ENCODE peak calls at places on chromosomes 16 and 17, in seven cellular contexts. One of them, this sample, is unnamed. For H3K27me3, the result is how much of the 10 kb centered on the place peaks cover.

GRCh38 chr17:41655611-41656111 is 31.3 kb upstream of the KRT17 start:
- DNase-seq in BE2C: peak
- DNase-seq in stomach: peak
- DNase-seq in neural progenitor cell: peak
- DNase-seq in effector memory CD4-positive, alpha-beta T cell: no peak
- DNase-seq in HCT116: no peak
- DNase-seq in fibroblast of lung: no peak
- DNase-seq in this sample: no peak

GRCh38 chr16:57372372-57373116 is at the start of gene CX3CL1:
- DNase-seq in neural progenitor cell: peak
- DNase-seq in effector memory CD4-positive, alpha-beta T cell: no peak
- DNase-seq in BE2C: peak
- DNase-seq in HCT116: no peak
- DNase-seq in stomach: peak
- DNase-seq in fibroblast of lung: no peak
- DNase-seq in this sample: no peak

GRCh38 chr17:82419471-82419995 is 1.1 kb upstream of the OGFOD3 start:
- DNase-seq in HCT116: no peak
- DNase-seq in BE2C: no peak
- DNase-seq in fibroblast of lung: peak
- DNase-seq in neural progenitor cell: no peak
- DNase-seq in stomach: no peak
- DNase-seq in effector memory CD4-positive, alpha-beta T cell: no peak
- DNase-seq in this sample: no peak

GRCh38 chr16:20676268-20676828 is 21.1 kb downstream of the ACSM1 start:
- DNase-seq in fibroblast of lung: no peak
- DNase-seq in HCT116: no peak
- DNase-seq in BE2C: no peak
- DNase-seq in effector memory CD4-positive, alpha-beta T cell: no peak
- DNase-seq in stomach: peak
- DNase-seq in neural progenitor cell: no peak
- DNase-seq in this sample: no peak

GRCh38 chr17:52149626-52150025 is 8.9 kb downstream of the CA10 start:
- DNase-seq in stomach: no peak
- DNase-seq in fibroblast of lung: no peak
- DNase-seq in BE2C: no peak
- DNase-seq in HCT116: no peak
- DNase-seq in neural progenitor cell: no peak
- DNase-seq in effector memory CD4-positive, alpha-beta T cell: no peak
- DNase-seq in this sample: no peak

GRCh38 chr16:10608687-10609409 is 28.4 kb upstream of the EMP2 start:
- DNase-seq in fibroblast of lung: peak
- DNase-seq in stomach: no peak
- DNase-seq in BE2C: no peak
- DNase-seq in neural progenitor cell: no peak
- DNase-seq in HCT116: no peak
- DNase-seq in effector memory CD4-positive, alpha-beta T cell: no peak
- DNase-seq in this sample: no peak

GRCh38 chr16:21526923-21527807 is 72.2 kb upstream of the METTL9 start:
- DNase-seq in effector memory CD4-positive, alpha-beta T cell: no peak
- DNase-seq in fibroblast of lung: no peak
- DNase-seq in HCT116: no peak
- DNase-seq in BE2C: no peak
- DNase-seq in neural progenitor cell: peak
- DNase-seq in stomach: no peak
- DNase-seq in this sample: no peak

GRCh38 chr17:59769891-59770290 is 62.4 kb downstream of the VMP1 start:
- DNase-seq in effector memory CD4-positive, alpha-beta T cell: no peak
- DNase-seq in fibroblast of lung: no peak
- DNase-seq in neural progenitor cell: no peak
- DNase-seq in HCT116: no peak
- DNase-seq in stomach: no peak
- DNase-seq in BE2C: no peak
- DNase-seq in this sample: no peak

GRCh38 chr17:9026741-9027140 is 5.4 kb downstream of the NTN1 start:
- DNase-seq in stomach: no peak
- DNase-seq in neural progenitor cell: no peak
- DNase-seq in effector memory CD4-positive, alpha-beta T cell: no peak
- DNase-seq in BE2C: no peak
- DNase-seq in fibroblast of lung: no peak
- DNase-seq in HCT116: no peak
- DNase-seq in this sample: no peak

GRCh38 chr16:57892041-57892440 is 78.9 kb downstream of the CNGB1 start:
- DNase-seq in effector memory CD4-positive, alpha-beta T cell: no peak
- DNase-seq in fibroblast of lung: peak
- DNase-seq in neural progenitor cell: no peak
- DNase-seq in stomach: no peak
- DNase-seq in HCT116: no peak
- DNase-seq in BE2C: no peak
- DNase-seq in this sample: no peak

GRCh38 chr16:26614102-26614864 is 452.4 kb upstream of the C16orf82 start:
- DNase-seq in neural progenitor cell: peak
- DNase-seq in effector memory CD4-positive, alpha-beta T cell: no peak
- DNase-seq in HCT116: no peak
- DNase-seq in stomach: no peak
- DNase-seq in fibroblast of lung: no peak
- DNase-seq in BE2C: no peak
- DNase-seq in this sample: no peak

GRCh38 chr16:81808933-81809480 is 29.9 kb downstream of the PLCG2 start:
- DNase-seq in neural progenitor cell: no peak
- DNase-seq in fibroblast of lung: no peak
- DNase-seq in effector memory CD4-positive, alpha-beta T cell: no peak
- DNase-seq in stomach: no peak
- DNase-seq in BE2C: no peak
- DNase-seq in HCT116: no peak
- DNase-seq in this sample: no peak

GRCh38 chr16:53864819-53865491 is 161.0 kb downstream of the FTO start:
- DNase-seq in fibroblast of lung: no peak
- DNase-seq in effector memory CD4-positive, alpha-beta T cell: no peak
- DNase-seq in BE2C: no peak
- DNase-seq in HCT116: peak
- DNase-seq in neural progenitor cell: no peak
- DNase-seq in stomach: no peak
- DNase-seq in this sample: no peak

GRCh38 chr16:71474864-71475263 is 12.8 kb upstream of the ZNF23 start:
- DNase-seq in effector memory CD4-positive, alpha-beta T cell: no peak
- DNase-seq in BE2C: no peak
- DNase-seq in fibroblast of lung: peak
- DNase-seq in HCT116: peak
- DNase-seq in stomach: no peak
- DNase-seq in neural progenitor cell: no peak
- DNase-seq in this sample: no peak

GRCh38 chr16:62225675-62226074 is 189.4 kb upstream of the CDH8 start:
- DNase-seq in stomach: peak
- DNase-seq in effector memory CD4-positive, alpha-beta T cell: no peak
- DNase-seq in fibroblast of lung: no peak
- DNase-seq in BE2C: peak
- DNase-seq in neural progenitor cell: peak
- DNase-seq in HCT116: no peak
- DNase-seq in this sample: peak

GRCh38 chr17:44134752-44135568 is 6.8 kb upstream of the HROB start:
- DNase-seq in stomach: no peak
- DNase-seq in BE2C: no peak
- DNase-seq in HCT116: no peak
- DNase-seq in fibroblast of lung: no peak
- DNase-seq in effector memory CD4-positive, alpha-beta T cell: no peak
- DNase-seq in neural progenitor cell: no peak
- DNase-seq in this sample: no peak

GRCh38 chr16:4244881-4245280 is 3.0 kb upstream of the SRL start:
- DNase-seq in BE2C: no peak
- DNase-seq in stomach: no peak
- DNase-seq in effector memory CD4-positive, alpha-beta T cell: no peak
- DNase-seq in fibroblast of lung: no peak
- DNase-seq in HCT116: no peak
- DNase-seq in neural progenitor cell: no peak
- DNase-seq in this sample: no peak

GRCh38 chr16:67718668-67719047 is 458 bp downstream of the GFOD2 start:
- DNase-seq in stomach: no peak
- DNase-seq in effector memory CD4-positive, alpha-beta T cell: no peak
- DNase-seq in fibroblast of lung: no peak
- DNase-seq in neural progenitor cell: no peak
- DNase-seq in HCT116: no peak
- DNase-seq in BE2C: no peak
- DNase-seq in this sample: peak

GRCh38 chr16:55225972-55226542 is 97.9 kb upstream of the IRX6 start:
- DNase-seq in effector memory CD4-positive, alpha-beta T cell: no peak
- DNase-seq in fibroblast of lung: no peak
- DNase-seq in HCT116: no peak
- DNase-seq in stomach: no peak
- DNase-seq in neural progenitor cell: no peak
- DNase-seq in BE2C: no peak
- DNase-seq in this sample: no peak

GRCh38 chr16:29899516-29900101 is at the start of gene SEZ6L2:
- DNase-seq in neural progenitor cell: peak
- DNase-seq in effector memory CD4-positive, alpha-beta T cell: no peak
- DNase-seq in HCT116: peak
- DNase-seq in stomach: peak
- DNase-seq in fibroblast of lung: peak
- DNase-seq in BE2C: peak
- DNase-seq in this sample: no peak

GRCh38 chr17:80248894-80249710 is 11.6 kb upstream of the RNF213 start:
- DNase-seq in BE2C: no peak
- DNase-seq in stomach: no peak
- DNase-seq in fibroblast of lung: no peak
- DNase-seq in effector memory CD4-positive, alpha-beta T cell: no peak
- DNase-seq in HCT116: no peak
- DNase-seq in neural progenitor cell: no peak
- DNase-seq in this sample: no peak

GRCh38 chr16:85934210-85934609 is 35.2 kb downstream of the IRF8 start:
- DNase-seq in fibroblast of lung: no peak
- DNase-seq in neural progenitor cell: no peak
- DNase-seq in stomach: no peak
- DNase-seq in effector memory CD4-positive, alpha-beta T cell: no peak
- DNase-seq in HCT116: no peak
- DNase-seq in BE2C: no peak
- DNase-seq in this sample: no peak
- H3K27me3 ChIP-seq in fibroblast of lung: under half
- H3K27me3 ChIP-seq in neural progenitor cell: under half
- H3K27me3 ChIP-seq in stomach: under half
- H3K27me3 ChIP-seq in effector memory CD4-positive, alpha-beta T cell: under half
- H3K27me3 ChIP-seq in HCT116: under half
- H3K27me3 ChIP-seq in BE2C: half or more
- H3K27me3 ChIP-seq in this sample: under half

DNA sequence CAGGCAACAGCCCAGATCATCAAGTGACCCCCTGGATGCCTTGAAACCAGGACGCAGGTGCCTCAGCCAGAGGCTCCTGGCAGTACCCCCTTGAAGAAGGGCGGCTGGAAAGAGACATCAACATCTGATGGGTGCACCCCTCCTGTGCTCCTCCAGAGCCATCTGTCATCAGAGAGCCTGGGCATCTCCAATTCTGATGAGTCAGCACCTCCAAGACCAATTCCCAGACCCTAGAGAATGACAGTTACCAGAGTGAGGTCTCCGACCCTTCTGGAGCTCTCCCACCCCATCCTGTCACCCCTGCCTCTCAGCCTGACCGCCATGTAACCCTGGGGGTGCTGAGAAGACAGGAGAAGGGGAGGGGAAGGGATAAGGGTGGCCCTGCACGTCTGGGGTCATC is 433.7 kb downstream of the SOX9 start:
- DNase-seq in BE2C: no peak
- DNase-seq in effector memory CD4-positive, alpha-beta T cell: no peak
- DNase-seq in HCT116: no peak
- DNase-seq in neural progenitor cell: no peak
- DNase-seq in stomach: no peak
- DNase-seq in fibroblast of lung: no peak
- DNase-seq in this sample: no peak
- H3K4me3 ChIP-seq in BE2C: no peak
- H3K4me3 ChIP-seq in effector memory CD4-positive, alpha-beta T cell: no peak
- H3K4me3 ChIP-seq in HCT116: no peak
- H3K4me3 ChIP-seq in neural progenitor cell: no peak
- H3K4me3 ChIP-seq in stomach: no peak
- H3K4me3 ChIP-seq in fibroblast of lung: no peak
- H3K4me3 ChIP-seq in this sample: no peak

GRCh38 chr17:5899496-5900195 is 170.5 kb upstream of the WSCD1 start:
- DNase-seq in neural progenitor cell: no peak
- DNase-seq in HCT116: no peak
- DNase-seq in stomach: no peak
- DNase-seq in effector memory CD4-positive, alpha-beta T cell: no peak
- DNase-seq in fibroblast of lung: no peak
- DNase-seq in BE2C: no peak
- DNase-seq in this sample: no peak
- H3K27me3 ChIP-seq in neural progenitor cell: under half
- H3K27me3 ChIP-seq in HCT116: under half
- H3K27me3 ChIP-seq in stomach: under half
- H3K27me3 ChIP-seq in effector memory CD4-positive, alpha-beta T cell: under half
- H3K27me3 ChIP-seq in fibroblast of lung: under half
- H3K27me3 ChIP-seq in BE2C: under half
- H3K27me3 ChIP-seq in this sample: under half

GRCh38 chr16:88772871-88773811 is 11.9 kb downstream of the PIEZO1 start:
- DNase-seq in fibroblast of lung: peak
- DNase-seq in neural progenitor cell: peak
- DNase-seq in BE2C: peak
- DNase-seq in HCT116: no peak
- DNase-seq in effector memory CD4-positive, alpha-beta T cell: no peak
- DNase-seq in stomach: no peak
- DNase-seq in this sample: no peak

GRCh38 chr16:88771294-88771772 is 13.7 kb downstream of the PIEZO1 start:
- DNase-seq in HCT116: no peak
- DNase-seq in BE2C: no peak
- DNase-seq in neural progenitor cell: no peak
- DNase-seq in effector memory CD4-positive, alpha-beta T cell: no peak
- DNase-seq in stomach: no peak
- DNase-seq in fibroblast of lung: no peak
- DNase-seq in this sample: no peak

GRCh38 chr16:88769617-88770458 is 15.2 kb downstream of the PIEZO1 start:
- DNase-seq in fibroblast of lung: no peak
- DNase-seq in neural progenitor cell: peak
- DNase-seq in stomach: no peak
- DNase-seq in HCT116: no peak
- DNase-seq in BE2C: peak
- DNase-seq in effector memory CD4-positive, alpha-beta T cell: no peak
- DNase-seq in this sample: peak

GRCh38 chr16:88768041-88768876 is 16.8 kb downstream of the PIEZO1 start:
- DNase-seq in stomach: no peak
- DNase-seq in fibroblast of lung: peak
- DNase-seq in effector memory CD4-positive, alpha-beta T cell: no peak
- DNase-seq in neural progenitor cell: peak
- DNase-seq in HCT116: no peak
- DNase-seq in BE2C: peak
- DNase-seq in this sample: no peak

DNA sequence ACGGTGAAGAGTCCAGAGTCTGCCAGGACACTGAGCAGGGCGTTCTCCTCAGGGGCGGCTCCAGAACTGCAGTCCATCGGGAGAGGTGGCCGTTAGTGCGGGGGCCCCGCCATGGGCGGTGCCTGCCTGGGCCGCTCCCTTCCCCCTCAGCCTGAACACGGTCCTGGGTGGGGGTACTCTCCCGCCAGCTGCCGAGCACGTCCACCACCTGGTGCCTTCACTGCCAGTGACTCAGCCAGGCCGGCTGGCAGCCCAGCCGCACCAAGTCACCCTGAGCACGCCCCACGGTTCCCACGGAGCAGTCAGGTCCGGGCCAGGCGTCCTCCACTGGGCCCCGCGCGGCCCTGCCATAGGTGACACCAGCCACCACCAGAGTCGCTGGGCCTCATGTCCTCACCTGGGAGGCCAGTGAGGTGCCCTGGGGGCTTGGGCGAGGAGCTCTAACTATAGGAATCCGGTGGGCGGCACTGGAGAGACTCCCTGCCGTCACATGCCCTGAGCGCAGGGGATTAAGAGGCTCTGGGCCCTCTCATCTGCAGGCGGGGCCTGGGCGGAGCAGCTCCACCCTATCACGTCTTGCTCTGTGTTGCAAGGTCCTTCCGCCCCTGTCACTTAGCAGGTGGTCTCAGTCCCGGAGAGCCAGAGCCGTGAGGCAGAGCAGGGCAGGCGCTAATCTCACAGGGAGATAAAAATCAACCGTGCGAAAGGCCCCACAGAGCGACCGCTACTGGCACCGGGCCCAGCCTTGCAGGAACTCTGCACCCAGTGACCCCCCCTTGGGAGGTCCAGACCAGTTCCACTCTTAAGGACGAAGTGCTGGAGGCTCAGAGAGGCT is 14.3 kb downstream of the PIEZO1 start:
- DNase-seq in HCT116: peak
- DNase-seq in effector memory CD4-positive, alpha-beta T cell: no peak
- DNase-seq in stomach: peak
- DNase-seq in fibroblast of lung: peak
- DNase-seq in neural progenitor cell: peak
- DNase-seq in BE2C: peak
- DNase-seq in this sample: no peak
- H3K4me3 ChIP-seq in HCT116: peak
- H3K4me3 ChIP-seq in effector memory CD4-positive, alpha-beta T cell: no peak
- H3K4me3 ChIP-seq in stomach: peak
- H3K4me3 ChIP-seq in fibroblast of lung: no peak
- H3K4me3 ChIP-seq in neural progenitor cell: no peak
- H3K4me3 ChIP-seq in BE2C: peak
- H3K4me3 ChIP-seq in this sample: no peak